ENCODE peak calls at places on chromosomes 11 and 22, in four cellular contexts. One of them, this sample, is unnamed.
A peak's percentile ranks its signal among the peaks of the same experiment; 100 is the strongest.

GRCh38 chr11:66909181-66909580 is 49.0 kb downstream of the PC start:
- DNase-seq in activated CD4-positive, alpha-beta T cell treated with anti-CD3 and anti-CD28 coated beads, Interleukin-2, amount 50 U/mL, for 1 hour: no peak
- DNase-seq in NCI-H1092: no peak
- DNase-seq in RCC 7860: no peak
- DNase-seq in this sample: no peak

GRCh38 chr11:117010808-117011540 is 87.3 kb downstream of the SIK3 start:
- DNase-seq in activated CD4-positive, alpha-beta T cell treated with anti-CD3 and anti-CD28 coated beads, Interleukin-2, amount 50 U/mL, for 1 hour: no peak
- DNase-seq in NCI-H1092: no peak
- DNase-seq in RCC 7860: peak; percentile 69
- DNase-seq in this sample: no peak

GRCh38 chr22:32518848-32519247 is 44.2 kb downstream of the FBXO7 start:
- DNase-seq in activated CD4-positive, alpha-beta T cell treated with anti-CD3 and anti-CD28 coated beads, Interleukin-2, amount 50 U/mL, for 1 hour: no peak
- DNase-seq in NCI-H1092: no peak
- DNase-seq in RCC 7860: no peak
- DNase-seq in this sample: no peak

GRCh38 chr11:45846174-45846675 is 1.1 kb upstream of the CRY2 start:
- DNase-seq in activated CD4-positive, alpha-beta T cell treated with anti-CD3 and anti-CD28 coated beads, Interleukin-2, amount 50 U/mL, for 1 hour: no peak
- DNase-seq in NCI-H1092: no peak
- DNase-seq in RCC 7860: no peak
- DNase-seq in this sample: no peak

GRCh38 chr22:37741312-37741795 is 44.5 kb downstream of the TRIOBP start:
- DNase-seq in activated CD4-positive, alpha-beta T cell treated with anti-CD3 and anti-CD28 coated beads, Interleukin-2, amount 50 U/mL, for 1 hour: no peak
- DNase-seq in NCI-H1092: peak; percentile 72
- DNase-seq in RCC 7860: no peak
- DNase-seq in this sample: peak; percentile 67

GRCh38 chr22:27534720-27535125 is 266.8 kb downstream of the MN1 start:
- DNase-seq in activated CD4-positive, alpha-beta T cell treated with anti-CD3 and anti-CD28 coated beads, Interleukin-2, amount 50 U/mL, for 1 hour: no peak
- DNase-seq in NCI-H1092: no peak
- DNase-seq in RCC 7860: peak; percentile 55
- DNase-seq in this sample: no peak

GRCh38 chr11:28009383-28009782 is 98.6 kb downstream of the KIF18A start:
- DNase-seq in activated CD4-positive, alpha-beta T cell treated with anti-CD3 and anti-CD28 coated beads, Interleukin-2, amount 50 U/mL, for 1 hour: no peak
- DNase-seq in NCI-H1092: no peak
- DNase-seq in RCC 7860: no peak
- DNase-seq in this sample: no peak

GRCh38 chr11:96763244-96763643 is 373.4 kb downstream of the JRKL start:
- DNase-seq in activated CD4-positive, alpha-beta T cell treated with anti-CD3 and anti-CD28 coated beads, Interleukin-2, amount 50 U/mL, for 1 hour: no peak
- DNase-seq in NCI-H1092: no peak
- DNase-seq in RCC 7860: no peak
- DNase-seq in this sample: no peak

GRCh38 chr11:129302386-129303101 is 73.1 kb upstream of the BARX2 start:
- DNase-seq in activated CD4-positive, alpha-beta T cell treated with anti-CD3 and anti-CD28 coated beads, Interleukin-2, amount 50 U/mL, for 1 hour: no peak
- DNase-seq in NCI-H1092: no peak
- DNase-seq in RCC 7860: no peak
- DNase-seq in this sample: no peak

GRCh38 chr11:45252134-45252856 is 33.8 kb downstream of the SYT13 start:
- DNase-seq in activated CD4-positive, alpha-beta T cell treated with anti-CD3 and anti-CD28 coated beads, Interleukin-2, amount 50 U/mL, for 1 hour: no peak
- DNase-seq in NCI-H1092: no peak
- DNase-seq in RCC 7860: no peak
- DNase-seq in this sample: no peak

GRCh38 chr11:22516136-22516535 is 109.5 kb downstream of the FANCF start:
- DNase-seq in activated CD4-positive, alpha-beta T cell treated with anti-CD3 and anti-CD28 coated beads, Interleukin-2, amount 50 U/mL, for 1 hour: no peak
- DNase-seq in NCI-H1092: no peak
- DNase-seq in RCC 7860: no peak
- DNase-seq in this sample: no peak

GRCh38 chr11:115360186-115360824 is 143.9 kb downstream of the CADM1 start:
- DNase-seq in activated CD4-positive, alpha-beta T cell treated with anti-CD3 and anti-CD28 coated beads, Interleukin-2, amount 50 U/mL, for 1 hour: no peak
- DNase-seq in NCI-H1092: no peak
- DNase-seq in RCC 7860: no peak
- DNase-seq in this sample: no peak

This sample was measured in kidney epithelial cell.